ENCODE peak calls at places on chromosomes 12 and 14, in nine cellular contexts. B is HEK293T; V is A172; N is left cardiac atrium; P is T-cell; W is activated CD4-positive, alpha-beta T cell treated with anti-CD3 and anti-CD28 coated beads, Interleukin-2, amount 50 U/mL, for 4 hours; J is stimulated activated CD4-positive, alpha-beta T cell treated with anti-CD3 and anti-CD28 coated beads, TNF-alpha, amount 100 ng/mL, for 4 hours; T is WTC11; Q is right atrium auricular region. A is an unnamed sample.

GRCh38 chr12:110270125-110270962 is 10.7 kb upstream of the ATP2A2 start:
- DNase-seq in V (peak), W (no peak), P (no peak), N (peak), Q (no peak), T (no peak), J (no peak), B (peak), A (no peak)

GRCh38 chr14:73743431-73743931 is 29.3 kb upstream of the PNMA1 start:
- DNase-seq in T (no peak), J (no peak), Q (no peak), V (no peak), P (peak), B (no peak), W (no peak), N (no peak), A (no peak)

GRCh38 chr12:95173392-95174251 is 43.6 kb downstream of the FGD6 start:
- DNase-seq in Q (peak), B (no peak), N (peak), V (peak), T (no peak), W (no peak), J (no peak), P (no peak), A (no peak)

GRCh38 chr12:62191747-62192485 is 68.3 kb upstream of the USP15 start:
- DNase-seq in J (peak), Q (no peak), B (peak), P (no peak), W (peak), N (peak), T (peak), V (no peak), A (no peak)

GRCh38 chr12:124428136-124428791 is 133.4 kb downstream of the RFLNA start:
- DNase-seq in P (no peak), T (no peak), W (no peak), B (no peak), J (no peak), N (peak), Q (peak), V (peak), A (no peak)

GRCh38 chr14:21940887-21941855 is 267.6 kb upstream of the OR4E1 start:
- DNase-seq in P (peak), J (no peak), V (no peak), W (peak), T (peak), N (no peak), Q (no peak), B (peak), A (peak)

GRCh38 chr12:24903305-24904088 is 45.4 kb downstream of the BCAT1 start:
- DNase-seq in B (no peak), Q (no peak), P (no peak), V (no peak), T (no peak), N (no peak), J (no peak), W (no peak), A (no peak)

GRCh38 chr14:60532442-60532841 is 23.5 kb downstream of the SIX6 start:
- DNase-seq in J (no peak), B (no peak), N (no peak), Q (no peak), W (no peak), P (no peak), T (no peak), V (peak), A (no peak)

GRCh38 chr12:103712191-103712590 is 125.1 kb downstream of the STAB2 start:
- DNase-seq in J (no peak), N (no peak), Q (no peak), T (no peak), W (no peak), P (no peak), V (no peak), B (no peak), A (no peak)

GRCh38 chr14:103846569-103847438 is 571 bp downstream of the PPP1R13B start:
- DNase-seq in N (peak), V (peak), B (peak), Q (no peak), W (no peak), T (peak), J (no peak), P (no peak), A (no peak)

GRCh38 chr14:92624764-92625163 is 111.2 kb downstream of the RIN3 start:
- DNase-seq in J (no peak), V (peak), T (no peak), P (no peak), Q (no peak), N (no peak), B (no peak), W (no peak), A (no peak)